ENCODE peak calls at places on chromosomes 12 and 14, in eight cellular contexts. I is breast epithelium, E is dorsolateral prefrontal cortex, Y is bronchial epithelial cell, O is BE2C, Z is GM12878, T is A549, M is left ventricle myocardium inferior. P is an unnamed sample.

GRCh38 chr14:49971156-49972141 is 78.6 kb downstream of the ARF6 start:
- DNase-seq in Y (no peak), T (no peak), E (no peak), I (no peak), Z (peak), M (no peak), O (no peak), P (no peak)

GRCh38 chr12:58285551-58285950 is 344.2 kb downstream of the ATP23 start:
- DNase-seq in O (no peak), E (no peak), M (no peak), T (no peak), Y (no peak), Z (no peak), I (no peak), P (no peak)

GRCh38 chr12:105331805-105332251 is 1.3 kb downstream of the C12orf75 start:
- DNase-seq in Z (no peak), O (no peak), E (no peak), M (no peak), T (no peak), I (no peak), Y (no peak), P (no peak)

GRCh38 chr12:63124778-63125177 is 26.2 kb downstream of the AVPR1A start:
- DNase-seq in I (no peak), Z (no peak), T (no peak), E (no peak), M (no peak), O (no peak), Y (no peak), P (no peak)

GRCh38 chr14:36420288-36420687 is 99.7 kb downstream of the NKX2-1 start:
- DNase-seq in M (no peak), T (no peak), I (no peak), E (no peak), O (no peak), Y (no peak), Z (no peak), P (no peak)

GRCh38 chr12:130013771-130014484 is 110.1 kb upstream of the TMEM132D start:
- DNase-seq in T (peak), E (peak), Y (peak), I (no peak), Z (no peak), M (peak), O (peak), P (no peak)

GRCh38 chr12:6084261-6084968 is 40.1 kb downstream of the VWF start:
- DNase-seq in M (no peak), O (peak), I (no peak), Z (no peak), E (no peak), Y (peak), T (peak), P (no peak)

GRCh38 chr14:99972748-99973466 is 92.3 kb upstream of the EVL start:
- DNase-seq in M (no peak), O (no peak), Y (no peak), T (no peak), Z (no peak), I (no peak), E (no peak), P (no peak)

GRCh38 chr12:93913845-93914244 is 234.5 kb upstream of the PLXNC1 start:
- DNase-seq in Y (peak), E (no peak), I (no peak), O (no peak), Z (no peak), T (no peak), M (no peak), P (no peak)

GRCh38 chr12:132154341-132154761 is 10.1 kb downstream of the NOC4L start:
- DNase-seq in E (no peak), I (no peak), M (peak), O (no peak), Y (no peak), Z (no peak), T (no peak), P (no peak)

GRCh38 chr12:106288510-106289195 is 13.9 kb upstream of the TCP11L2 start:
- DNase-seq in E (no peak), M (no peak), I (no peak), O (no peak), Z (no peak), Y (peak), T (peak), P (no peak)

GRCh38 chr14:24436355-24437019 is 6.1 kb downstream of the SDR39U1 start:
- DNase-seq in Z (no peak), O (peak), T (peak), E (no peak), I (no peak), Y (peak), M (no peak), P (no peak)

GRCh38 chr12:127108360-127109215 is 1158.4 kb upstream of the TMEM132C start:
- DNase-seq in T (peak), E (peak), Y (peak), O (peak), I (no peak), M (peak), Z (no peak), P (no peak)

GRCh38 chr12:121084229-121084628 is 45.2 kb upstream of the OASL start:
- DNase-seq in T (no peak), E (no peak), O (no peak), M (no peak), Z (no peak), I (no peak), Y (no peak), P (no peak)

GRCh38 chr12:45458854-45459807 is 243.2 kb downstream of the ANO6 start:
- DNase-seq in Z (no peak), T (no peak), M (no peak), I (no peak), O (no peak), E (no peak), Y (no peak), P (no peak)

GRCh38 chr14:69483765-69484443 is 624 bp upstream of the PLEKHD1 start:
- DNase-seq in Z (no peak), I (peak), M (no peak), E (no peak), Y (no peak), T (peak), O (no peak), P (no peak)

GRCh38 chr12:106317406-106318082 is 15.0 kb downstream of the TCP11L2 start:
- DNase-seq in T (no peak), E (no peak), O (no peak), Z (no peak), M (no peak), I (peak), Y (peak), P (no peak)

GRCh38 chr14:24262821-24263733 is at the start of gene TGM1:
- DNase-seq in E (no peak), T (no peak), I (no peak), Y (peak), O (no peak), M (no peak), Z (no peak), P (no peak)

GRCh38 chr12:15059123-15059522 is 86.3 kb downstream of the PDE6H start:
- DNase-seq in Z (no peak), E (no peak), M (no peak), T (no peak), O (no peak), I (no peak), Y (no peak), P (no peak)

GRCh38 chr12:85642810-85643209 is 193.4 kb downstream of the RASSF9 start:
- DNase-seq in M (no peak), Y (peak), I (no peak), E (no peak), Z (no peak), O (no peak), T (peak), P (no peak)

GRCh38 chr12:39357046-39357445 is 85.9 kb downstream of the KIF21A start:
- DNase-seq in Z (no peak), Y (no peak), T (no peak), I (no peak), O (no peak), E (no peak), M (no peak), P (no peak)

GRCh38 chr14:102633906-102634595 is 41.6 kb downstream of the RCOR1 start:
- DNase-seq in T (no peak), I (no peak), O (no peak), E (no peak), Y (no peak), Z (peak), M (no peak), P (no peak)

GRCh38 chr12:27964123-27964522 is 8.4 kb downstream of the PTHLH start:
- DNase-seq in O (no peak), I (no peak), E (no peak), T (peak), M (no peak), Z (no peak), Y (no peak), P (no peak)

GRCh38 chr12:77847060-77847541 is 16.4 kb downstream of the NAV3 start:
- DNase-seq in T (no peak), M (no peak), I (no peak), O (no peak), Z (peak), E (no peak), Y (peak), P (no peak)

GRCh38 chr14:49623941-49624806 is 3.6 kb downstream of the MGAT2 start:
- DNase-seq in O (no peak), Y (peak), M (no peak), T (no peak), I (no peak), E (no peak), Z (no peak), P (no peak)

GRCh38 chr14:68632591-68632895 is 160.3 kb downstream of the ZFP36L1 start:
- DNase-seq in E (no peak), T (no peak), I (no peak), M (no peak), Z (no peak), O (no peak), Y (no peak), P (no peak)

GRCh38 chr12:104226672-104227071 is 11.1 kb downstream of the TXNRD1 start:
- DNase-seq in Z (no peak), I (no peak), M (no peak), Y (peak), T (no peak), E (no peak), O (no peak), P (no peak)

GRCh38 chr14:61388976-61389576 is 67.7 kb downstream of the PRKCH start:
- DNase-seq in O (no peak), M (no peak), E (no peak), Y (peak), Z (no peak), I (no peak), T (peak), P (no peak)

GRCh38 chr14:85037411-85037810 is 492.5 kb upstream of the FLRT2 start:
- DNase-seq in M (no peak), E (no peak), T (no peak), O (no peak), Y (no peak), I (no peak), Z (no peak), P (no peak)

GRCh38 chr14:34875031-34875922 is at the start of gene BAZ1A:
- DNase-seq in O (peak), E (no peak), I (peak), Z (peak), Y (peak), T (peak), M (peak), P (peak)

DNA sequence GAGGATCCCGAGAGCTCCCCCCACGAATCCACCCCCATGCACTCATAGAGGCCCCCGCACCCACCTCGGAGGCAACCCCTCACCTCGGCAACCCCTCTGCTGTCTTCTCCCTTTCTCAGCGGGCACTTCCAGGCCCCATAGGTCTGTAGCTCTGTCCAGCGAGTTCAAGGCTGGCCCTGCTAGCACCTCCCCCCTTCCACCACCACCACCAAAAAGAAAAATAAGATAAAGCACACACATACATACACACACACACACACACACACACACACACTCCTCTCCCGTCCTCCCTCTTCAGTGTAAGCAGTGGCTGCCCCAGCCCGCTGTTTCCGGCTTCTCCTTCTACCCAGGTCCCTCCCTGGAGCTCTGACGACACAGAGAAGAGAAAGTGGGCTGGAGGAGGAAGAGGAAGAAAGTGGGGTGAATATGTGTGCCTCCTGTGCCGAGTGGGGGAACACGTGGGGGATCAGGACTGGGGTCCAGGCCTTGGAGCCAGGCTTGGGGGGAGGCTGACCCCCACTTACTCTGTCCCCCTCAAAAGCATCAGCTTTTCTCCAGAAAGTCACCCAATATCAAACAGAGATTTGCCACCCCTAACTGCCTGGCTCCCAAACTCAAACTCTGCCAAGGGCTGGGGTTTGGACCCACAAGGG is at the start of gene STAT6:
- DNase-seq in Y (peak), E (no peak), T (peak), Z (no peak), M (peak), O (no peak), I (peak), P (no peak)
- TF ChIP-seq CTCF in Y (no peak), E (no peak), T (no peak), Z (no peak), M (no peak), O (no peak), I (peak), P (no peak)

GRCh38 chr12:114668151-114668891 is 15.7 kb downstream of the TBX3 start:
- DNase-seq in I (peak), M (peak), T (peak), O (peak), E (peak), Y (peak), Z (no peak), P (no peak)

GRCh38 chr12:114669501-114670256 is 14.3 kb downstream of the TBX3 start:
- DNase-seq in Z (no peak), E (no peak), O (peak), Y (no peak), M (no peak), I (no peak), T (no peak), P (no peak)

GRCh38 chr12:114667669-114668150 is 16.3 kb downstream of the TBX3 start:
- DNase-seq in Z (no peak), M (no peak), I (no peak), E (no peak), Y (no peak), O (no peak), T (no peak), P (no peak)

GRCh38 chr12:114670257-114670955 is 13.6 kb downstream of the TBX3 start:
- DNase-seq in O (no peak), I (no peak), Z (no peak), M (no peak), T (no peak), Y (no peak), E (no peak), P (no peak)

GRCh38 chr12:114668905-114669304 is 15.1 kb downstream of the TBX3 start:
- DNase-seq in M (no peak), Y (no peak), O (peak), T (no peak), I (no peak), Z (no peak), E (no peak), P (no peak)
- H3K4me3 ChIP-seq in M (peak), Y (no peak), O (peak), T (peak), I (peak), Z (no peak), E (no peak), P (peak)

DNA sequence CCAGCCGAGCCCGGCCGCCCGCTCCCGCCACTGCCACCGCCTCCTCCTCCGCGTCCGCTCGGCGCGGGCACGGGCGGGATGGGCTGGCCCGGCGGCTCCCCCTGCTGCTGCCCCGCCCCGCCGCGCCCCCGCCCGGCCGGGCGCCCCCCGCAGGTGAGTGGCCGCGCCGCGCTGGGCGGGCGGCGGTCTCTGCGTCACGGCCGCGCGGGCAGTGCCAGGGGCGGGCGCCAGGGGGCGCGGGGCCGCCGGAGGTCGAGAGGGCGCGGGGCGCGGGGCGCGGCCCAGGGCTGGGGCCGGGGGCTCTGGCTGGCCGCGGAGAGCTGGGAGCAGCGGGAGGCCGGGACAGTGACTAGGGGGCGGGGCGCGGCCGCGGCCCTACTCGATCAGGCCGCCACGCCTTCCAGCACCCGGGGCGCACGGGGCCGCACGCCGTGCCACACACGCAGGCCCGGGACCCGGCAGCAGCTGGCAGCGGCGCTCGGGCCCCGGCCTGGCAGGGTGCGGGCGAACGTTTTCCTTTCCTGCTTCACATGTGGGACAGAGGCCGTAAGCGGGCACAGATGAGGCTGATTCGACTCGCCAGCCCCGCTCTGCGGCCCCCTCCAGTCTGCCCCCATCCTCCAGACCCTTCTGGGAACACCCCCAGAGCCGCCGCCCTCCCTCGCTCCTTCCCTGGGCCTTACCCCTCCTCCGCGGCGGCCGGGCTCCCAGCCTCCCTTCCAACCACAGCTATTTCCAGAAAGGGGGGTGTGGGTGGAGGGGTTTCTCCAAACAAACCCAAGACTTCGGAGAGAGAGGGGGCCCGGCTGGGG is 2.4 kb upstream of the TNS2 start:
- DNase-seq in I (peak), M (peak), O (peak), T (peak), E (peak), Z (no peak), Y (no peak), P (no peak)
- TF ChIP-seq CTCF in I (peak), M (peak), O (no peak), T (peak), E (no peak), Z (no peak), Y (peak), P (peak)

DNA sequence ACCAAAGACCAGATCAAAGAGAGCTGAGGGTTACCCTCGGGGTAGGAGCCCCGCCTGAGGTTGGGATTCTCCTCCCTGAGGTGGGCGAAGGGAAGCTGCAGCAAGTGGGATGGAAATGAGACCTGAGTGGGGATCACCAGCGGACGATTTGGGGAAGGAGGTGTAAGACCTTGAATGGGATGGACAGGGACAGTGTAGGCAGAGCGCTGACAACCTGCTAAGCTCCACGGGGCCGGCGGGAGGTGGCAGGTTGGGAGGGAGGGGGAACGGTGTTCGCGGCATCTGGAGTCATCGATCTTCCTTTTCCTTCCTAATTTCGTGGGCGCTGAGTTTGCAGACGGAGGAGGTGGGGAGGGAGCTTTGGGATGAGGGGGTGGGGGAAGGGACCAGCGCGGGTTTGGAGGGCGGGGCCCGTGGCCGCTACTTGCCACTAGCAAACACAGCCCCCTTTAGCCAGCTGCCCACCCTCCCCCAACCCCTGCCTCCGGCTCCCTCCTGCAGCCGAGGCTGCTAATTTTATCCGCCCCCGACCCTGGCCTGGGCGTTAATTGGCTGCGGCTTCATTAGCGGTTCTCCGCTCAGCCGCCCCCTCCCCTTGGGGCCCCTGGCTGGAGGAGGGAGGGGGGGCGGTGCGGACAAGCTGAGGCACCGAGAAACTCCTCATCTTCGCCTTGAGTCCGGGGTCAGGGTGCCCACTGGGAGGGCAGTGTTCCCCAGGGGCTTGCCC is 2.8 kb upstream of the SHMT2 start:
- DNase-seq in E (no peak), Y (no peak), M (no peak), O (no peak), T (no peak), Z (no peak), I (no peak), P (no peak)
- H3K4me3 ChIP-seq in E (no peak), Y (no peak), M (peak), O (no peak), T (no peak), Z (no peak), I (peak), P (no peak)

DNA sequence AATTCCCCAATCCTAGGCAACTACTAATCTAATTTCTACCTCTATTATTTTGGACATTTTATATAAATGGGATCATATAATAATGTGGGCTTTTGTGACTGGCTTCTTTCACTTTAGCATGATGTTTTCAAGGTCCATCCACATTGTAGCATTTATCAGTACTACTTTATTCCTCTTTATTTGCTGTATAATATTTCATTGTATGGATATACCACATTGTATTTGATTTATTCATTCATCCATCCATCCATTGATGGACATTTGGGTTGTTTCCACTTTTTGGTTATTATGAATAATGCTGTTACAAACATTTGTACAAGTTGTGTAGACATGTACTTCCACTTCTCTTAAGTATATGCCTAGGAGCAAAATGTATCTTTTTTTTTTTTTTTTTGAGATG is 17.3 kb downstream of the BTBD7 start:
- DNase-seq in E (no peak), O (no peak), Y (no peak), Z (no peak), M (no peak), I (no peak), T (no peak), P (no peak)
- TF ChIP-seq CTCF in E (no peak), O (no peak), Y (no peak), Z (no peak), M (no peak), I (no peak), T (no peak), P (no peak)

P was measured in epithelial cell of proximal tubule.